ENCODE peak calls at places on chromosomes 1 and 21, in four cellular contexts. X is heart left ventricle, V is esophagus muscularis mucosa, W is ovary. K is an unnamed sample.

GRCh38 chr1:229478852-229479251 is 29.3 kb downstream of the NUP133 start:
- DNase-seq in V (no peak), X (no peak), W (no peak), K (no peak)

GRCh38 chr1:1554926-1555915 is 14.8 kb upstream of the TMEM240 start:
- DNase-seq in V (no peak), W (no peak), X (no peak), K (no peak)

GRCh38 chr1:178885869-178886268 is 15.0 kb upstream of the ANGPTL1 start:
- DNase-seq in V (no peak), W (no peak), X (no peak), K (no peak)

GRCh38 chr1:91556556-91556955 is 55.9 kb downstream of the CDC7 start:
- DNase-seq in V (peak), W (no peak), X (no peak), K (no peak)

GRCh38 chr1:10001016-10001665 is 4.1 kb downstream of the RBP7 start:
- DNase-seq in X (no peak), V (no peak), W (no peak), K (no peak)

GRCh38 chr1:111934346-111934745 is 55.1 kb downstream of the KCND3 start:
- DNase-seq in X (no peak), W (no peak), V (no peak), K (no peak)

GRCh38 chr1:85295006-85295431 is 18.6 kb upstream of the BCL10 start:
- DNase-seq in W (no peak), V (no peak), X (no peak), K (no peak)

GRCh38 chr1:230641900-230642262 is 400 bp upstream of the COG2 start:
- DNase-seq in X (peak), V (no peak), W (no peak), K (no peak)

GRCh38 chr1:226405411-226405988 is 2.4 kb downstream of the PARP1 start:
- DNase-seq in X (no peak), W (no peak), V (no peak), K (peak)

GRCh38 chr21:32281531-32281930 is 2.7 kb upstream of the MIS18A start:
- DNase-seq in X (no peak), W (no peak), V (peak), K (no peak)

GRCh38 chr1:150549496-150550221 is 451 bp downstream of the ADAMTSL4 start:
- DNase-seq in X (no peak), W (peak), V (no peak), K (peak)

GRCh38 chr1:184621262-184621661 is 133.4 kb downstream of the EDEM3 start:
- DNase-seq in W (no peak), V (no peak), X (no peak), K (no peak)

GRCh38 chr21:44710756-44711326 is 531 bp downstream of the TSPEAR start:
- DNase-seq in X (no peak), W (peak), V (no peak), K (no peak)

GRCh38 chr1:173917635-173918493 is 737 bp upstream of the SERPINC1 start:
- DNase-seq in V (no peak), X (no peak), W (no peak), K (no peak)

GRCh38 chr1:969260-969855 is 3.1 kb downstream of the PLEKHN1 start:
- DNase-seq in W (no peak), V (no peak), X (no peak), K (no peak)

GRCh38 chr1:77970192-77970591 is 8.7 kb downstream of the FUBP1 start:
- DNase-seq in W (no peak), X (no peak), V (no peak), K (no peak)

GRCh38 chr1:78070210-78070609 is 24.4 kb downstream of the GIPC2 start:
- DNase-seq in V (no peak), W (no peak), X (no peak), K (no peak)

GRCh38 chr1:38917337-38917736 is 24.3 kb downstream of the RHBDL2 start:
- DNase-seq in X (no peak), W (no peak), V (no peak), K (no peak)

GRCh38 chr1:167762061-167762746 is 40.4 kb downstream of the MPZL1 start:
- DNase-seq in W (no peak), V (no peak), X (no peak), K (no peak)

GRCh38 chr21:35086357-35086756 is 37.3 kb upstream of the RUNX1 start:
- DNase-seq in W (no peak), V (no peak), X (no peak), K (no peak)

GRCh38 chr21:44958471-44959191 is 18.8 kb downstream of the SLX9 start:
- DNase-seq in X (peak), W (peak), V (no peak), K (no peak)

GRCh38 chr21:27569831-27570230 is 602.9 kb upstream of the ADAMTS5 start:
- DNase-seq in X (no peak), V (no peak), W (no peak), K (no peak)

GRCh38 chr1:34165422-34165921 is 442 bp upstream of the CSMD2 start:
- DNase-seq in W (no peak), X (no peak), V (no peak), K (no peak)

GRCh38 chr1:217089239-217090014 is 366.2 kb upstream of the ESRRG start:
- DNase-seq in X (peak), V (peak), W (peak), K (no peak)

GRCh38 chr1:3061981-3062615 is 6.9 kb upstream of the PRDM16 start:
- DNase-seq in X (peak), W (no peak), V (no peak), K (no peak)

GRCh38 chr1:167439301-167439988 is 78.9 kb downstream of the CD247 start:
- DNase-seq in V (no peak), W (peak), X (no peak), K (peak)

GRCh38 chr1:115529216-115529897 is 112.4 kb upstream of the VANGL1 start:
- DNase-seq in X (no peak), V (no peak), W (no peak), K (no peak)

GRCh38 chr1:98104285-98104684 is 183.5 kb upstream of the DPYD start:
- DNase-seq in W (no peak), X (no peak), V (no peak), K (no peak)

GRCh38 chr1:20153000-20153418 is 13.9 kb downstream of the PLA2G2F start:
- DNase-seq in V (no peak), W (no peak), X (no peak), K (no peak)

GRCh38 chr1:5637171-5637570 is 355.1 kb downstream of the NPHP4 start:
- DNase-seq in V (no peak), X (no peak), W (no peak), K (no peak)

GRCh38 chr1:85824066-85824835 is 116.0 kb upstream of the ZNHIT6 start:
- DNase-seq in V (no peak), X (no peak), W (no peak), K (no peak)

GRCh38 chr21:18832081-18832670 is 428.6 kb upstream of the TMPRSS15 start:
- DNase-seq in W (no peak), X (no peak), V (no peak), K (no peak)

GRCh38 chr1:117967900-117968299 is 38.4 kb downstream of the WDR3 start:
- DNase-seq in W (no peak), V (no peak), X (no peak), K (peak)

GRCh38 chr1:15429701-15430149 is 8.5 kb upstream of the CTRC start:
- DNase-seq in V (no peak), W (no peak), X (no peak), K (no peak)

GRCh38 chr1:79852004-79852403 is 845.5 kb upstream of the ADGRL4 start:
- DNase-seq in V (no peak), W (no peak), X (no peak), K (no peak)

GRCh38 chr1:16266411-16267118 is 29.6 kb upstream of the CPLANE2 start:
- DNase-seq in X (no peak), W (no peak), V (no peak), K (peak)

GRCh38 chr1:203597386-203598040 is 29.1 kb upstream of the ATP2B4 start:
- DNase-seq in X (no peak), V (no peak), W (peak), K (no peak)

GRCh38 chr1:111538343-111539035 is 35.1 kb upstream of the ADORA3 start:
- DNase-seq in V (no peak), X (no peak), W (no peak), K (no peak)

GRCh38 chr1:19484793-19485361 is 462 bp downstream of the CAPZB start:
- DNase-seq in W (no peak), V (no peak), X (no peak), K (peak)

GRCh38 chr1:65147424-65148177 is 402 bp upstream of the AK4 start:
- DNase-seq in X (peak), W (peak), V (no peak), K (peak)
- TF ChIP-seq POLR2A in X (no peak), W (no peak), V (no peak), K (no peak)

GRCh38 chr1:89043940-89044339 is 21.1 kb downstream of the GBP1 start:
- DNase-seq in W (no peak), V (no peak), X (no peak), K (no peak)
- TF ChIP-seq POLR2A in W (no peak), V (no peak), X (no peak), K (no peak)

GRCh38 chr1:40383095-40383487 is 9.6 kb downstream of the SMAP2 start:
- DNase-seq in X (no peak), V (no peak), W (no peak), K (peak)
- TF ChIP-seq POLR2A in X (no peak), V (no peak), W (no peak), K (no peak)

DNA sequence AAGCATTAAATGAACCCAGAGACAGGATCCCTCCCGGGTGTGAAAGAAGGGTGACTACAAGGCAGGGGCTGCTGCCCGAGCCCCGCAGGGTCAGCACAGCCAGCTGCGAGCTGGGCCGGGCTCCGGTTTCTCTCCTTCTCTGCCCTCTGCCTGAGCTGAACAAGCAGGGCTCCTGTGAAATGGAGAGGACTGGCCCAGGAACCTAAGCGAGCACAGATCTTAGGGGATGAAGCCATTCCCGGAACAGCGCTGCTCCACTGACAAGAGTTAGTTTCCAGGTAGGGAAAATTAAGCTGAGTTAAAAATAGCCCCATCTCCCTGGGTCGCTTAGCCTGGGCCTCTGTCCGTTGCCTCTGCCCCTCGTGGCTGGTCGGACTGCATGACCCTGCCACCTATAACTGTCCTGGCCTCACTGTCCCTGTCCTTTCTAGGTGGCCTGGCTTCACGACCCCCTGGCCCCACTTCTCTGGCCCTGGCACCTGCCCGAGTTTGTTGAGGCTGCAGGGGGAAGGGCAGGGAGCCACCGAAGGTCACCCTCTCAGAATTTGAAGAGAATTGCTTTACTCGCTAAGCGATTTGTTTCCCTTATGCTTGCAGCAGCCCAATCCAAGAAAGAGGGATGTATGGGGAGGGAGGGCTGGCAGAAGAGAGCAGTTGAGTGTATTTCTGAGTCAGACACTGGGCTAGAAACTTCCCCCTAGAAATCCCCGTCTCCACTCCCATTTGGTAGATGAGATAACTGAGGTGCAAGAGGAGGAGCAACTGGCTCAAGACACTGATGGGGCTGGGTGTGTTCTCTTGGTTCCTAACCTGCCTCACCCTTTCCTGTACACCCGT is 2.6 kb upstream of the EDN2 start:
- DNase-seq in W (no peak), V (no peak), X (peak), K (no peak)
- TF ChIP-seq POLR2A in W (no peak), V (no peak), X (no peak), K (no peak)

DNA sequence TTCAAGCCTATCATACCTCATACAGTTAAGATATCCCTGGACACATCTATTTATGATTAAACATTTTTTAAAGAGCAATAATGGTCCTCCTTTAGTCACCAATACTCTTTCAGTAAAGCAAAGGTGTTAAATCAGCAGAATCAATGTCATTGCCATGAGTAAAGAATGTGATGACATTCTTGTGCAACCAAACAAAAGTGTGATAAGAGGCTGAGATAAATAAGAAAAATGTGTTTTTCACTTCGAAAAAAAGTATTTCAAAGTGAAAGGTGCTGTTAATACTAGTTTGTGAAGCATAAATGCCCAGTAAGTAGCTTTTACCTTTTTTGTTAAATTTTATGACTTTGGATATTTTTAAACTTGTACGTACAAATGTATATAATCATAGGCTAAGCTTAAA is 8.4 kb downstream of the SLC44A5 start:
- DNase-seq in W (no peak), V (no peak), X (no peak), K (no peak)
- TF ChIP-seq POLR2A in W (no peak), V (no peak), X (no peak), K (no peak)

GRCh38 chr1:68116643-68117235 is 66.3 kb upstream of the DIRAS3 start:
- DNase-seq in V (peak), W (peak), X (no peak), K (peak)
- TF ChIP-seq POLR2A in V (no peak), W (no peak), X (no peak), K (no peak)

GRCh38 chr1:43454270-43455011 is 710 bp upstream of the HYI start:
- DNase-seq in W (peak), X (no peak), V (peak), K (peak)
- TF ChIP-seq POLR2A in W (no peak), X (no peak), V (no peak), K (peak)

GRCh38 chr1:27634166-27634981 is 611 bp downstream of the FGR start:
- DNase-seq in W (peak), V (no peak), X (peak), K (no peak)
- TF ChIP-seq POLR2A in W (no peak), V (no peak), X (no peak), K (no peak)